ENCODE peak calls at places on chromosomes 7 and 10, in eight cellular contexts. One of them, this sample, is unnamed.

GRCh38 chr10:36578306-36578705 is 547.1 kb upstream of the ANKRD30A start:
- DNase-seq in NT2/D1: no peak
- DNase-seq in left ventricle myocardium inferior: no peak
- DNase-seq in neural progenitor cell: no peak
- DNase-seq in kidney: no peak
- DNase-seq in prostate gland: no peak
- DNase-seq in heart left ventricle: no peak
- DNase-seq in OCI-LY7: no peak
- DNase-seq in this sample: no peak

GRCh38 chr7:141027043-141027442 is 12.3 kb upstream of the MRPS33 start:
- DNase-seq in heart left ventricle: no peak
- DNase-seq in kidney: no peak
- DNase-seq in OCI-LY7: no peak
- DNase-seq in left ventricle myocardium inferior: no peak
- DNase-seq in NT2/D1: no peak
- DNase-seq in neural progenitor cell: no peak
- DNase-seq in prostate gland: no peak
- DNase-seq in this sample: no peak

GRCh38 chr7:8290645-8291308 is 28.8 kb upstream of the ICA1 start:
- DNase-seq in prostate gland: peak; percentile 60
- DNase-seq in heart left ventricle: no peak
- DNase-seq in NT2/D1: no peak
- DNase-seq in neural progenitor cell: no peak
- DNase-seq in OCI-LY7: no peak
- DNase-seq in kidney: no peak
- DNase-seq in left ventricle myocardium inferior: no peak
- DNase-seq in this sample: no peak

GRCh38 chr10:35058134-35058533 is 32.0 kb downstream of the CUL2 start:
- DNase-seq in left ventricle myocardium inferior: no peak
- DNase-seq in neural progenitor cell: no peak
- DNase-seq in NT2/D1: no peak
- DNase-seq in kidney: no peak
- DNase-seq in OCI-LY7: no peak
- DNase-seq in heart left ventricle: no peak
- DNase-seq in prostate gland: no peak
- DNase-seq in this sample: no peak

GRCh38 chr10:44004913-44005787 is 356.5 kb upstream of the ZNF32 start:
- DNase-seq in neural progenitor cell: no peak
- DNase-seq in prostate gland: no peak
- DNase-seq in kidney: no peak
- DNase-seq in left ventricle myocardium inferior: no peak
- DNase-seq in NT2/D1: no peak
- DNase-seq in heart left ventricle: no peak
- DNase-seq in OCI-LY7: no peak
- DNase-seq in this sample: no peak

GRCh38 chr7:120991570-120991969 is 3.1 kb downstream of the CPED1 start:
- DNase-seq in neural progenitor cell: no peak
- DNase-seq in left ventricle myocardium inferior: no peak
- DNase-seq in heart left ventricle: no peak
- DNase-seq in kidney: no peak
- DNase-seq in NT2/D1: no peak
- DNase-seq in prostate gland: no peak
- DNase-seq in OCI-LY7: no peak
- DNase-seq in this sample: no peak

GRCh38 chr10:17872191-17873091 is 63.3 kb downstream of the MRC1 start:
- DNase-seq in left ventricle myocardium inferior: no peak
- DNase-seq in prostate gland: no peak
- DNase-seq in neural progenitor cell: peak; percentile 26
- DNase-seq in OCI-LY7: peak; percentile 1
- DNase-seq in heart left ventricle: no peak
- DNase-seq in kidney: no peak
- DNase-seq in NT2/D1: no peak
- DNase-seq in this sample: no peak

GRCh38 chr10:12757351-12757750 is 244.2 kb downstream of the CCDC3 start:
- DNase-seq in prostate gland: no peak
- DNase-seq in neural progenitor cell: no peak
- DNase-seq in heart left ventricle: no peak
- DNase-seq in left ventricle myocardium inferior: no peak
- DNase-seq in OCI-LY7: no peak
- DNase-seq in NT2/D1: no peak
- DNase-seq in kidney: no peak
- DNase-seq in this sample: no peak

GRCh38 chr7:14936530-14936929 is 34.0 kb upstream of the DGKB start:
- DNase-seq in neural progenitor cell: peak; percentile 2
- DNase-seq in OCI-LY7: no peak
- DNase-seq in prostate gland: no peak
- DNase-seq in heart left ventricle: no peak
- DNase-seq in kidney: peak; percentile 60
- DNase-seq in NT2/D1: no peak
- DNase-seq in left ventricle myocardium inferior: no peak
- DNase-seq in this sample: no peak

GRCh38 chr10:4740471-4740870 is 85.5 kb upstream of the AKR1E2 start:
- DNase-seq in prostate gland: no peak
- DNase-seq in neural progenitor cell: no peak
- DNase-seq in kidney: no peak
- DNase-seq in left ventricle myocardium inferior: no peak
- DNase-seq in OCI-LY7: no peak
- DNase-seq in NT2/D1: no peak
- DNase-seq in heart left ventricle: no peak
- DNase-seq in this sample: no peak

GRCh38 chr10:51341216-51341615 is 266.9 kb downstream of the PRKG1 start:
- DNase-seq in heart left ventricle: no peak
- DNase-seq in left ventricle myocardium inferior: no peak
- DNase-seq in NT2/D1: no peak
- DNase-seq in kidney: no peak
- DNase-seq in prostate gland: no peak
- DNase-seq in OCI-LY7: no peak
- DNase-seq in neural progenitor cell: no peak
- DNase-seq in this sample: no peak

DNA sequence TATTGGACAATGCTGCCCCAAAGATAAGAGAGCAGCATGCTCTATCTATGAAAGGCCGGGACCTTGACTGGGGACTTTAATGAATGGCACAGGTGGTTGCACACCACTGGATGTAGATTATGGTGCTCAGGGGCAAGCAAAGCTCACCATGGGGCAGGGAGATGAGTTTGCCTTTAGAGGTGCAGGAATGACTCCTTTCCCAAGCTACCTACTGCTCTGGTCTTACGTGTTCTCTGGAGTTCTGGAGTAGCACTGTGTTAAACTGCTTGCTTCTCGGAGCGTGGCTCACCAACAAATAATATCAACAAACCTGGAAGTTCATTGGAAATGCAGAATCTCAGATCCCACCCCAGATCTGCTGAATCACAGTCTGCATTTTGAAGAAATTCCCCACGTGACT is 445.3 kb downstream of the RPS24 start:
- DNase-seq in OCI-LY7: no peak
- DNase-seq in left ventricle myocardium inferior: no peak
- DNase-seq in NT2/D1: no peak
- DNase-seq in kidney: no peak
- DNase-seq in neural progenitor cell: no peak
- DNase-seq in prostate gland: no peak
- DNase-seq in heart left ventricle: no peak
- DNase-seq in this sample: no peak
- H3K4me1 ChIP-seq in OCI-LY7: no peaks in the 10 kb centered on the region
- H3K4me1 ChIP-seq in left ventricle myocardium inferior: no peaks in the 10 kb centered on the region
- H3K4me1 ChIP-seq in NT2/D1: no peaks in the 10 kb centered on the region
- H3K4me1 ChIP-seq in kidney: no peaks in the 10 kb centered on the region
- H3K4me1 ChIP-seq in neural progenitor cell: peaks cover 7% of the 10 kb centered on the region
- H3K4me1 ChIP-seq in prostate gland: no peaks in the 10 kb centered on the region
- H3K4me1 ChIP-seq in heart left ventricle: no peaks in the 10 kb centered on the region
- H3K4me1 ChIP-seq in this sample: no peaks in the 10 kb centered on the region

GRCh38 chr10:23442936-23443335 is 4.1 kb downstream of the OTUD1 start:
- DNase-seq in neural progenitor cell: no peak
- DNase-seq in kidney: no peak
- DNase-seq in left ventricle myocardium inferior: no peak
- DNase-seq in heart left ventricle: no peak
- DNase-seq in OCI-LY7: no peak
- DNase-seq in NT2/D1: no peak
- DNase-seq in prostate gland: no peak
- DNase-seq in this sample: no peak
- H3K4me3 ChIP-seq in neural progenitor cell: no peak overlapping the region
- H3K4me3 ChIP-seq in kidney: peak overlapping the region; percentile 94
- H3K4me3 ChIP-seq in left ventricle myocardium inferior: peak overlapping the region; percentile 87
- H3K4me3 ChIP-seq in heart left ventricle: peak overlapping the region; percentile 73
- H3K4me3 ChIP-seq in OCI-LY7: peak overlapping the region; percentile 93
- H3K4me3 ChIP-seq in NT2/D1: no peak overlapping the region
- H3K4me3 ChIP-seq in prostate gland: no peak overlapping the region
- H3K4me3 ChIP-seq in this sample: peak overlapping the region; percentile 84

GRCh38 chr10:127989481-127989964 is 82.6 kb downstream of the PTPRE start:
- DNase-seq in left ventricle myocardium inferior: no peak
- DNase-seq in neural progenitor cell: no peak
- DNase-seq in kidney: no peak
- DNase-seq in NT2/D1: no peak
- DNase-seq in OCI-LY7: no peak
- DNase-seq in prostate gland: no peak
- DNase-seq in heart left ventricle: no peak
- DNase-seq in this sample: no peak

GRCh38 chr10:127990846-127991542 is 84.1 kb downstream of the PTPRE start:
- DNase-seq in NT2/D1: no peak
- DNase-seq in neural progenitor cell: no peak
- DNase-seq in prostate gland: no peak
- DNase-seq in OCI-LY7: no peak
- DNase-seq in kidney: no peak
- DNase-seq in heart left ventricle: no peak
- DNase-seq in left ventricle myocardium inferior: no peak
- DNase-seq in this sample: no peak

GRCh38 chr10:127984944-127985343 is 78.0 kb downstream of the PTPRE start:
- DNase-seq in neural progenitor cell: no peak
- DNase-seq in heart left ventricle: no peak
- DNase-seq in prostate gland: no peak
- DNase-seq in kidney: no peak
- DNase-seq in left ventricle myocardium inferior: no peak
- DNase-seq in NT2/D1: no peak
- DNase-seq in OCI-LY7: no peak
- DNase-seq in this sample: no peak

GRCh38 chr10:127986543-127987466 is 79.9 kb downstream of the PTPRE start:
- DNase-seq in prostate gland: no peak
- DNase-seq in left ventricle myocardium inferior: no peak
- DNase-seq in neural progenitor cell: no peak
- DNase-seq in NT2/D1: no peak
- DNase-seq in heart left ventricle: no peak
- DNase-seq in kidney: no peak
- DNase-seq in OCI-LY7: no peak
- DNase-seq in this sample: no peak

DNA sequence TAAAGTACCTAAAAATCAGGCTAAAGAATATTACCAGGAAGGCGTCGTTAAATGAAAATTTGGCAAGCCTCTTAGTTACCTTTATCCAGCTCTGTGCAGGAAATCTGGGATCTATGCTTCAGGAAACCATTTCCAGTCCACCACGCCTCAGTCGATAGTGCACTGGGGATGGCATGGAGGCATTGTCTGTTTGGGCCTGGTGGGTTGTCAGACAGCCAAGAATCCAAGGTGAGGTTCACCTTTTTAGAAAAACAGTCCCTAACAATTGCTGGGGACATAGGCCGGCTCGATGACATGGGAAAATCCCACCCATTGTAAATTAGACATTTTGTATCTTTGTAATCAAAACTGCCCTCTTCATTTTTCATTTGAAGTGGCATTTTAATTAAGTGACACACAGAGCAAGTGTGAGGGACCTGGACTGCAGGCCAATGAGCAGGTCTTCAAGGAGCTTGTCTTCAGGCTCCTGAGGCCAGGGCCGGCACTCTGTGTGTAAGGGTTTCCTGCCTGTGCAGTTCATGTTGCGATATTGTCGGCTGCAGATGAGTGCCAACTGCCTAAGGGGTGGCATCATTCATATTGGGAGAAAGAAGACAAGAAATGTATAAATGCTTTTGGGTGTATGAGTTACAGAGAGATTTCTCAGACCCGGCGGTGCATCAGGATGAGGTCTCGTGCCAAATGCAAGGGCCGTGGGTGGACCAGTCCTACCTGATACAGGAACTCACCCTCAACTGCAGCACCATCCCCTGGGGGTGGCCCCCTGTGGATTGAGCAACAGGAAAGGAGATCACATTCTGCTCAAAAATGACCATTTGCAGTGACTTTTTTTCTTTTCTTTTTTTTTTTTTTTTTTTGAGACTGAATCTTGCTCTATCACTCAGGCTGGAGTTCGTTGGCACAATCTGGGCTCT is 80.8 kb downstream of the PTPRE start:
- DNase-seq in NT2/D1: no peak
- DNase-seq in kidney: no peak
- DNase-seq in neural progenitor cell: no peak
- DNase-seq in OCI-LY7: no peak
- DNase-seq in heart left ventricle: no peak
- DNase-seq in prostate gland: no peak
- DNase-seq in left ventricle myocardium inferior: no peak
- DNase-seq in this sample: no peak
- H3K4me1 ChIP-seq in NT2/D1: no peaks in the 10 kb centered on the region
- H3K4me1 ChIP-seq in kidney: peaks cover 2% of the 10 kb centered on the region
- H3K4me1 ChIP-seq in neural progenitor cell: peaks cover 8% of the 10 kb centered on the region
- H3K4me1 ChIP-seq in OCI-LY7: no peaks in the 10 kb centered on the region
- H3K4me1 ChIP-seq in heart left ventricle: peaks cover 35% of the 10 kb centered on the region
- H3K4me1 ChIP-seq in prostate gland: no peaks in the 10 kb centered on the region
- H3K4me1 ChIP-seq in left ventricle myocardium inferior: peaks cover 67% of the 10 kb centered on the region
- H3K4me1 ChIP-seq in this sample: no peaks in the 10 kb centered on the region

GRCh38 chr10:126400641-126401040 is 12.4 kb upstream of the ADAM12 start:
- DNase-seq in neural progenitor cell: no peak
- DNase-seq in left ventricle myocardium inferior: no peak
- DNase-seq in kidney: no peak
- DNase-seq in heart left ventricle: no peak
- DNase-seq in OCI-LY7: no peak
- DNase-seq in NT2/D1: no peak
- DNase-seq in prostate gland: no peak
- DNase-seq in this sample: no peak

GRCh38 chr10:126398924-126399323 is 10.6 kb upstream of the ADAM12 start:
- DNase-seq in left ventricle myocardium inferior: no peak
- DNase-seq in heart left ventricle: no peak
- DNase-seq in neural progenitor cell: no peak
- DNase-seq in kidney: no peak
- DNase-seq in OCI-LY7: no peak
- DNase-seq in NT2/D1: no peak
- DNase-seq in prostate gland: no peak
- DNase-seq in this sample: no peak

GRCh38 chr10:126397640-126398382 is 9.5 kb upstream of the ADAM12 start:
- DNase-seq in heart left ventricle: no peak
- DNase-seq in neural progenitor cell: peak; percentile 68
- DNase-seq in OCI-LY7: no peak
- DNase-seq in left ventricle myocardium inferior: no peak
- DNase-seq in NT2/D1: peak; percentile 32
- DNase-seq in kidney: no peak
- DNase-seq in prostate gland: no peak
- DNase-seq in this sample: no peak

GRCh38 chr10:126398383-126398743 is 10.1 kb upstream of the ADAM12 start:
- DNase-seq in heart left ventricle: no peak
- DNase-seq in NT2/D1: no peak
- DNase-seq in OCI-LY7: no peak
- DNase-seq in kidney: no peak
- DNase-seq in prostate gland: no peak
- DNase-seq in neural progenitor cell: no peak
- DNase-seq in left ventricle myocardium inferior: no peak
- DNase-seq in this sample: no peak

DNA sequence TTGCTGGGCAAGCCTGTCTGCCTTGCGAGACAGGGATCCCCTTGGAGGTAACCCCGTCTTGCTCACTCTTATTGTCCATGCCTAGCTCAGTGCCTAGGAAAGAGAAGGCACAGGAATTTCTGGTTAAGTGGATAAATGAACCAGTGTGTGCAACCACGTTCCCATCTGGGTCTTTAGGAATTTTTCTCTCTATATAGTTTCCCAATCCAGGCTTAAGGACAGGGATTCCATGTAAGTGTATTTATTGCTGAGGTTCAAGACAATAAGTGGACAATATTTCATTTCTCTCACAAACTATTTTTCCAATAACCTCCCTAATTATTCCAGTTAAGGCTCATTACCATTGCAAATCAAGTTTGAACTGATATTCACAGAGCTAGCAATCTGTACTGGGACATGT is 8.9 kb upstream of the ADAM12 start:
- DNase-seq in neural progenitor cell: no peak
- DNase-seq in OCI-LY7: no peak
- DNase-seq in heart left ventricle: no peak
- DNase-seq in left ventricle myocardium inferior: no peak
- DNase-seq in kidney: no peak
- DNase-seq in NT2/D1: no peak
- DNase-seq in prostate gland: no peak
- DNase-seq in this sample: no peak
- H3K4me3 ChIP-seq in neural progenitor cell: no peak overlapping the region
- H3K4me3 ChIP-seq in OCI-LY7: no peak overlapping the region
- H3K4me3 ChIP-seq in heart left ventricle: no peak overlapping the region
- H3K4me3 ChIP-seq in left ventricle myocardium inferior: no peak overlapping the region
- H3K4me3 ChIP-seq in kidney: no peak overlapping the region
- H3K4me3 ChIP-seq in NT2/D1: no peak overlapping the region
- H3K4me3 ChIP-seq in prostate gland: no peak overlapping the region
- H3K4me3 ChIP-seq in this sample: no peak overlapping the region

This sample was measured in right atrium auricular region.